ENCODE peak calls at places on chromosomes 2 and 18, in nine cellular contexts. One of them, this sample, is unnamed.
A peak's percentile ranks its signal among the peaks of the same experiment; 100 is the strongest.

GRCh38 chr2:152348388-152348787 is 13.4 kb downstream of the FMNL2 start:
- DNase-seq in immature natural killer cell: no peak
- DNase-seq in nephron progenitor cell: no peak
- DNase-seq in endothelial cell of umbilical vein: no peak
- DNase-seq in activated T-cell treated with anti-CD3 and anti-CD28 coated beads for 4 hours: no peak
- DNase-seq in Peyer's patch: no peak
- DNase-seq in HEK293T: no peak
- DNase-seq in NCI-H1417 treated with DMSO at 0.1 percent for 48 hours: no peak
- DNase-seq in stimulated activated CD8-positive, alpha-beta memory T cell treated with anti-CD3 and anti-CD28 coated beads, Interleukin-4, amount 100 ng/mL, for 1 hour: no peak
- DNase-seq in this sample: no peak

GRCh38 chr2:222708274-222708710 is 36.8 kb downstream of the MOGAT1 start:
- DNase-seq in stimulated activated CD8-positive, alpha-beta memory T cell treated with anti-CD3 and anti-CD28 coated beads, Interleukin-4, amount 100 ng/mL, for 1 hour: peak; percentile 47
- DNase-seq in activated T-cell treated with anti-CD3 and anti-CD28 coated beads for 4 hours: peak; percentile 68
- DNase-seq in endothelial cell of umbilical vein: peak; percentile 75
- DNase-seq in NCI-H1417 treated with DMSO at 0.1 percent for 48 hours: no peak
- DNase-seq in HEK293T: peak; percentile 63
- DNase-seq in nephron progenitor cell: peak; percentile 86
- DNase-seq in immature natural killer cell: peak; percentile 62
- DNase-seq in Peyer's patch: peak; percentile 90
- DNase-seq in this sample: peak; percentile 67

GRCh38 chr2:199602271-199602895 is 144.6 kb upstream of the SATB2 start:
- DNase-seq in immature natural killer cell: no peak
- DNase-seq in stimulated activated CD8-positive, alpha-beta memory T cell treated with anti-CD3 and anti-CD28 coated beads, Interleukin-4, amount 100 ng/mL, for 1 hour: no peak
- DNase-seq in NCI-H1417 treated with DMSO at 0.1 percent for 48 hours: no peak
- DNase-seq in activated T-cell treated with anti-CD3 and anti-CD28 coated beads for 4 hours: no peak
- DNase-seq in nephron progenitor cell: peak; percentile 7
- DNase-seq in HEK293T: peak; percentile 52
- DNase-seq in endothelial cell of umbilical vein: no peak
- DNase-seq in Peyer's patch: no peak
- DNase-seq in this sample: no peak

GRCh38 chr2:187358531-187358930 is 89.5 kb downstream of the CALCRL start:
- DNase-seq in NCI-H1417 treated with DMSO at 0.1 percent for 48 hours: no peak
- DNase-seq in immature natural killer cell: no peak
- DNase-seq in HEK293T: no peak
- DNase-seq in Peyer's patch: no peak
- DNase-seq in activated T-cell treated with anti-CD3 and anti-CD28 coated beads for 4 hours: no peak
- DNase-seq in endothelial cell of umbilical vein: no peak
- DNase-seq in nephron progenitor cell: no peak
- DNase-seq in stimulated activated CD8-positive, alpha-beta memory T cell treated with anti-CD3 and anti-CD28 coated beads, Interleukin-4, amount 100 ng/mL, for 1 hour: no peak
- DNase-seq in this sample: no peak

GRCh38 chr18:600107-600506 is 3.3 kb downstream of the CLUL1 start:
- DNase-seq in NCI-H1417 treated with DMSO at 0.1 percent for 48 hours: no peak
- DNase-seq in nephron progenitor cell: no peak
- DNase-seq in activated T-cell treated with anti-CD3 and anti-CD28 coated beads for 4 hours: no peak
- DNase-seq in Peyer's patch: no peak
- DNase-seq in HEK293T: peak; percentile 10
- DNase-seq in immature natural killer cell: no peak
- DNase-seq in endothelial cell of umbilical vein: peak; percentile 16
- DNase-seq in stimulated activated CD8-positive, alpha-beta memory T cell treated with anti-CD3 and anti-CD28 coated beads, Interleukin-4, amount 100 ng/mL, for 1 hour: no peak
- DNase-seq in this sample: no peak

GRCh38 chr2:128602699-128603101 is 284.0 kb upstream of the HS6ST1 start:
- DNase-seq in nephron progenitor cell: no peak
- DNase-seq in HEK293T: no peak
- DNase-seq in endothelial cell of umbilical vein: no peak
- DNase-seq in Peyer's patch: peak; percentile 41
- DNase-seq in NCI-H1417 treated with DMSO at 0.1 percent for 48 hours: no peak
- DNase-seq in activated T-cell treated with anti-CD3 and anti-CD28 coated beads for 4 hours: no peak
- DNase-seq in immature natural killer cell: no peak
- DNase-seq in stimulated activated CD8-positive, alpha-beta memory T cell treated with anti-CD3 and anti-CD28 coated beads, Interleukin-4, amount 100 ng/mL, for 1 hour: no peak
- DNase-seq in this sample: no peak

GRCh38 chr2:230931556-230932231 is 6.7 kb upstream of the GPR55 start:
- DNase-seq in immature natural killer cell: peak; percentile 59
- DNase-seq in endothelial cell of umbilical vein: no peak
- DNase-seq in stimulated activated CD8-positive, alpha-beta memory T cell treated with anti-CD3 and anti-CD28 coated beads, Interleukin-4, amount 100 ng/mL, for 1 hour: no peak
- DNase-seq in Peyer's patch: no peak
- DNase-seq in NCI-H1417 treated with DMSO at 0.1 percent for 48 hours: no peak
- DNase-seq in HEK293T: no peak
- DNase-seq in activated T-cell treated with anti-CD3 and anti-CD28 coated beads for 4 hours: no peak
- DNase-seq in nephron progenitor cell: no peak
- DNase-seq in this sample: no peak

GRCh38 chr2:43040084-43040854 is 186.1 kb downstream of the ZFP36L2 start:
- DNase-seq in stimulated activated CD8-positive, alpha-beta memory T cell treated with anti-CD3 and anti-CD28 coated beads, Interleukin-4, amount 100 ng/mL, for 1 hour: no peak
- DNase-seq in NCI-H1417 treated with DMSO at 0.1 percent for 48 hours: no peak
- DNase-seq in activated T-cell treated with anti-CD3 and anti-CD28 coated beads for 4 hours: no peak
- DNase-seq in nephron progenitor cell: no peak
- DNase-seq in immature natural killer cell: no peak
- DNase-seq in Peyer's patch: no peak
- DNase-seq in HEK293T: no peak
- DNase-seq in endothelial cell of umbilical vein: no peak
- DNase-seq in this sample: no peak

GRCh38 chr2:38263293-38263692 is 113.8 kb downstream of the ATL2 start:
- DNase-seq in activated T-cell treated with anti-CD3 and anti-CD28 coated beads for 4 hours: no peak
- DNase-seq in endothelial cell of umbilical vein: no peak
- DNase-seq in immature natural killer cell: no peak
- DNase-seq in nephron progenitor cell: no peak
- DNase-seq in stimulated activated CD8-positive, alpha-beta memory T cell treated with anti-CD3 and anti-CD28 coated beads, Interleukin-4, amount 100 ng/mL, for 1 hour: no peak
- DNase-seq in Peyer's patch: no peak
- DNase-seq in NCI-H1417 treated with DMSO at 0.1 percent for 48 hours: no peak
- DNase-seq in HEK293T: no peak
- DNase-seq in this sample: no peak

GRCh38 chr18:78875268-78875997 is 104.2 kb upstream of the SALL3 start:
- DNase-seq in HEK293T: peak; percentile 21
- DNase-seq in nephron progenitor cell: peak; percentile 41
- DNase-seq in endothelial cell of umbilical vein: no peak
- DNase-seq in NCI-H1417 treated with DMSO at 0.1 percent for 48 hours: no peak
- DNase-seq in stimulated activated CD8-positive, alpha-beta memory T cell treated with anti-CD3 and anti-CD28 coated beads, Interleukin-4, amount 100 ng/mL, for 1 hour: no peak
- DNase-seq in immature natural killer cell: peak; percentile 5
- DNase-seq in Peyer's patch: no peak
- DNase-seq in activated T-cell treated with anti-CD3 and anti-CD28 coated beads for 4 hours: no peak
- DNase-seq in this sample: peak; percentile 11

GRCh38 chr2:206989306-206989705 is 50.0 kb downstream of the CPO start:
- DNase-seq in activated T-cell treated with anti-CD3 and anti-CD28 coated beads for 4 hours: no peak
- DNase-seq in immature natural killer cell: no peak
- DNase-seq in nephron progenitor cell: peak; percentile 9
- DNase-seq in HEK293T: peak; percentile 72
- DNase-seq in endothelial cell of umbilical vein: peak; percentile 19
- DNase-seq in stimulated activated CD8-positive, alpha-beta memory T cell treated with anti-CD3 and anti-CD28 coated beads, Interleukin-4, amount 100 ng/mL, for 1 hour: no peak
- DNase-seq in NCI-H1417 treated with DMSO at 0.1 percent for 48 hours: no peak
- DNase-seq in Peyer's patch: peak; percentile 55
- DNase-seq in this sample: peak; percentile 58

GRCh38 chr2:191637182-191638078 is 40.5 kb upstream of the NABP1 start:
- DNase-seq in endothelial cell of umbilical vein: peak; percentile 66
- DNase-seq in Peyer's patch: no peak
- DNase-seq in activated T-cell treated with anti-CD3 and anti-CD28 coated beads for 4 hours: no peak
- DNase-seq in immature natural killer cell: peak; percentile 16
- DNase-seq in HEK293T: no peak
- DNase-seq in NCI-H1417 treated with DMSO at 0.1 percent for 48 hours: no peak
- DNase-seq in nephron progenitor cell: no peak
- DNase-seq in stimulated activated CD8-positive, alpha-beta memory T cell treated with anti-CD3 and anti-CD28 coated beads, Interleukin-4, amount 100 ng/mL, for 1 hour: no peak
- DNase-seq in this sample: peak; percentile 50

GRCh38 chr2:120596990-120597594 is 138.6 kb upstream of the GLI2 start:
- DNase-seq in activated T-cell treated with anti-CD3 and anti-CD28 coated beads for 4 hours: no peak
- DNase-seq in immature natural killer cell: no peak
- DNase-seq in NCI-H1417 treated with DMSO at 0.1 percent for 48 hours: no peak
- DNase-seq in nephron progenitor cell: no peak
- DNase-seq in endothelial cell of umbilical vein: peak; percentile 45
- DNase-seq in HEK293T: no peak
- DNase-seq in Peyer's patch: peak; percentile 55
- DNase-seq in stimulated activated CD8-positive, alpha-beta memory T cell treated with anti-CD3 and anti-CD28 coated beads, Interleukin-4, amount 100 ng/mL, for 1 hour: no peak
- DNase-seq in this sample: peak; percentile 89

GRCh38 chr18:26103579-26103978 is 13.2 kb upstream of the SS18 start:
- DNase-seq in endothelial cell of umbilical vein: no peak
- DNase-seq in stimulated activated CD8-positive, alpha-beta memory T cell treated with anti-CD3 and anti-CD28 coated beads, Interleukin-4, amount 100 ng/mL, for 1 hour: no peak
- DNase-seq in activated T-cell treated with anti-CD3 and anti-CD28 coated beads for 4 hours: no peak
- DNase-seq in HEK293T: peak; percentile 61
- DNase-seq in Peyer's patch: peak; percentile 51
- DNase-seq in NCI-H1417 treated with DMSO at 0.1 percent for 48 hours: no peak
- DNase-seq in nephron progenitor cell: peak; percentile 15
- DNase-seq in immature natural killer cell: no peak
- DNase-seq in this sample: no peak

GRCh38 chr2:157876066-157876770 is at the start of gene ACVR1:
- DNase-seq in nephron progenitor cell: peak; percentile 89
- DNase-seq in HEK293T: peak; percentile 87
- DNase-seq in Peyer's patch: peak; percentile 97
- DNase-seq in endothelial cell of umbilical vein: peak; percentile 95
- DNase-seq in immature natural killer cell: peak; percentile 77
- DNase-seq in stimulated activated CD8-positive, alpha-beta memory T cell treated with anti-CD3 and anti-CD28 coated beads, Interleukin-4, amount 100 ng/mL, for 1 hour: peak; percentile 53
- DNase-seq in NCI-H1417 treated with DMSO at 0.1 percent for 48 hours: no peak
- DNase-seq in activated T-cell treated with anti-CD3 and anti-CD28 coated beads for 4 hours: peak; percentile 71
- DNase-seq in this sample: peak; percentile 98

GRCh38 chr2:174704647-174705046 is 59.6 kb downstream of the CHRNA1 start:
- DNase-seq in nephron progenitor cell: no peak
- DNase-seq in Peyer's patch: no peak
- DNase-seq in endothelial cell of umbilical vein: no peak
- DNase-seq in immature natural killer cell: no peak
- DNase-seq in activated T-cell treated with anti-CD3 and anti-CD28 coated beads for 4 hours: no peak
- DNase-seq in HEK293T: no peak
- DNase-seq in stimulated activated CD8-positive, alpha-beta memory T cell treated with anti-CD3 and anti-CD28 coated beads, Interleukin-4, amount 100 ng/mL, for 1 hour: no peak
- DNase-seq in NCI-H1417 treated with DMSO at 0.1 percent for 48 hours: no peak
- DNase-seq in this sample: no peak

GRCh38 chr2:133586978-133587377 is 18.7 kb upstream of the NCKAP5 start:
- DNase-seq in NCI-H1417 treated with DMSO at 0.1 percent for 48 hours: no peak
- DNase-seq in activated T-cell treated with anti-CD3 and anti-CD28 coated beads for 4 hours: no peak
- DNase-seq in stimulated activated CD8-positive, alpha-beta memory T cell treated with anti-CD3 and anti-CD28 coated beads, Interleukin-4, amount 100 ng/mL, for 1 hour: no peak
- DNase-seq in HEK293T: no peak
- DNase-seq in Peyer's patch: no peak
- DNase-seq in endothelial cell of umbilical vein: no peak
- DNase-seq in nephron progenitor cell: no peak
- DNase-seq in immature natural killer cell: no peak
- DNase-seq in this sample: no peak

GRCh38 chr2:205471776-205472175 is 210.5 kb upstream of the NRP2 start:
- DNase-seq in nephron progenitor cell: no peak
- DNase-seq in activated T-cell treated with anti-CD3 and anti-CD28 coated beads for 4 hours: no peak
- DNase-seq in NCI-H1417 treated with DMSO at 0.1 percent for 48 hours: no peak
- DNase-seq in stimulated activated CD8-positive, alpha-beta memory T cell treated with anti-CD3 and anti-CD28 coated beads, Interleukin-4, amount 100 ng/mL, for 1 hour: no peak
- DNase-seq in immature natural killer cell: no peak
- DNase-seq in HEK293T: no peak
- DNase-seq in endothelial cell of umbilical vein: no peak
- DNase-seq in Peyer's patch: no peak
- DNase-seq in this sample: no peak

GRCh38 chr2:71303849-71304248 is 27.7 kb upstream of the ZNF638 start:
- DNase-seq in nephron progenitor cell: no peak
- DNase-seq in HEK293T: no peak
- DNase-seq in activated T-cell treated with anti-CD3 and anti-CD28 coated beads for 4 hours: no peak
- DNase-seq in NCI-H1417 treated with DMSO at 0.1 percent for 48 hours: no peak
- DNase-seq in stimulated activated CD8-positive, alpha-beta memory T cell treated with anti-CD3 and anti-CD28 coated beads, Interleukin-4, amount 100 ng/mL, for 1 hour: no peak
- DNase-seq in immature natural killer cell: no peak
- DNase-seq in Peyer's patch: no peak
- DNase-seq in endothelial cell of umbilical vein: no peak
- DNase-seq in this sample: no peak

GRCh38 chr2:128315829-128316776 is 2.6 kb downstream of the HS6ST1 start:
- DNase-seq in immature natural killer cell: no peak
- DNase-seq in endothelial cell of umbilical vein: no peak
- DNase-seq in activated T-cell treated with anti-CD3 and anti-CD28 coated beads for 4 hours: no peak
- DNase-seq in NCI-H1417 treated with DMSO at 0.1 percent for 48 hours: no peak
- DNase-seq in stimulated activated CD8-positive, alpha-beta memory T cell treated with anti-CD3 and anti-CD28 coated beads, Interleukin-4, amount 100 ng/mL, for 1 hour: no peak
- DNase-seq in nephron progenitor cell: no peak
- DNase-seq in HEK293T: no peak
- DNase-seq in Peyer's patch: peak; percentile 47
- DNase-seq in this sample: no peak

GRCh38 chr18:61869631-61870030 is 23.2 kb downstream of the RNF152 start:
- DNase-seq in NCI-H1417 treated with DMSO at 0.1 percent for 48 hours: no peak
- DNase-seq in HEK293T: no peak
- DNase-seq in endothelial cell of umbilical vein: no peak
- DNase-seq in Peyer's patch: no peak
- DNase-seq in immature natural killer cell: no peak
- DNase-seq in stimulated activated CD8-positive, alpha-beta memory T cell treated with anti-CD3 and anti-CD28 coated beads, Interleukin-4, amount 100 ng/mL, for 1 hour: no peak
- DNase-seq in activated T-cell treated with anti-CD3 and anti-CD28 coated beads for 4 hours: no peak
- DNase-seq in nephron progenitor cell: no peak
- DNase-seq in this sample: peak; percentile 14

GRCh38 chr18:13375302-13376255 is 157.0 kb downstream of the LDLRAD4 start:
- DNase-seq in HEK293T: no peak
- DNase-seq in endothelial cell of umbilical vein: peak; percentile 97
- DNase-seq in activated T-cell treated with anti-CD3 and anti-CD28 coated beads for 4 hours: peak; percentile 60
- DNase-seq in Peyer's patch: peak; percentile 83
- DNase-seq in immature natural killer cell: no peak
- DNase-seq in NCI-H1417 treated with DMSO at 0.1 percent for 48 hours: no peak
- DNase-seq in stimulated activated CD8-positive, alpha-beta memory T cell treated with anti-CD3 and anti-CD28 coated beads, Interleukin-4, amount 100 ng/mL, for 1 hour: no peak
- DNase-seq in nephron progenitor cell: no peak
- DNase-seq in this sample: peak; percentile 98

GRCh38 chr2:237864030-237864931 is 4.9 kb downstream of the RAMP1 start:
- DNase-seq in immature natural killer cell: no peak
- DNase-seq in NCI-H1417 treated with DMSO at 0.1 percent for 48 hours: no peak
- DNase-seq in stimulated activated CD8-positive, alpha-beta memory T cell treated with anti-CD3 and anti-CD28 coated beads, Interleukin-4, amount 100 ng/mL, for 1 hour: no peak
- DNase-seq in nephron progenitor cell: no peak
- DNase-seq in activated T-cell treated with anti-CD3 and anti-CD28 coated beads for 4 hours: no peak
- DNase-seq in HEK293T: no peak
- DNase-seq in Peyer's patch: peak; percentile 45
- DNase-seq in endothelial cell of umbilical vein: no peak
- DNase-seq in this sample: no peak

GRCh38 chr18:9808530-9809241 is 77.1 kb upstream of the TXNDC2 start:
- DNase-seq in nephron progenitor cell: peak; percentile 28
- DNase-seq in immature natural killer cell: no peak
- DNase-seq in Peyer's patch: no peak
- DNase-seq in HEK293T: no peak
- DNase-seq in endothelial cell of umbilical vein: peak; percentile 13
- DNase-seq in NCI-H1417 treated with DMSO at 0.1 percent for 48 hours: no peak
- DNase-seq in stimulated activated CD8-positive, alpha-beta memory T cell treated with anti-CD3 and anti-CD28 coated beads, Interleukin-4, amount 100 ng/mL, for 1 hour: no peak
- DNase-seq in activated T-cell treated with anti-CD3 and anti-CD28 coated beads for 4 hours: no peak
- DNase-seq in this sample: no peak

GRCh38 chr2:85772019-85772745 is 18.4 kb downstream of the ATOH8 start:
- DNase-seq in endothelial cell of umbilical vein: peak; percentile 100
- DNase-seq in nephron progenitor cell: peak; percentile 81
- DNase-seq in NCI-H1417 treated with DMSO at 0.1 percent for 48 hours: peak; percentile 33
- DNase-seq in immature natural killer cell: no peak
- DNase-seq in HEK293T: peak; percentile 52
- DNase-seq in Peyer's patch: peak; percentile 91
- DNase-seq in activated T-cell treated with anti-CD3 and anti-CD28 coated beads for 4 hours: no peak
- DNase-seq in stimulated activated CD8-positive, alpha-beta memory T cell treated with anti-CD3 and anti-CD28 coated beads, Interleukin-4, amount 100 ng/mL, for 1 hour: no peak
- DNase-seq in this sample: peak; percentile 98

GRCh38 chr2:32572737-32573136 is 55.1 kb upstream of the TTC27 start:
- DNase-seq in nephron progenitor cell: no peak
- DNase-seq in Peyer's patch: no peak
- DNase-seq in immature natural killer cell: peak; percentile 7
- DNase-seq in endothelial cell of umbilical vein: no peak
- DNase-seq in HEK293T: no peak
- DNase-seq in stimulated activated CD8-positive, alpha-beta memory T cell treated with anti-CD3 and anti-CD28 coated beads, Interleukin-4, amount 100 ng/mL, for 1 hour: no peak
- DNase-seq in NCI-H1417 treated with DMSO at 0.1 percent for 48 hours: no peak
- DNase-seq in activated T-cell treated with anti-CD3 and anti-CD28 coated beads for 4 hours: no peak
- DNase-seq in this sample: no peak

GRCh38 chr2:193965263-193965662 is 1691.8 kb upstream of the SLC39A10 start:
- DNase-seq in NCI-H1417 treated with DMSO at 0.1 percent for 48 hours: no peak
- DNase-seq in HEK293T: no peak
- DNase-seq in immature natural killer cell: no peak
- DNase-seq in stimulated activated CD8-positive, alpha-beta memory T cell treated with anti-CD3 and anti-CD28 coated beads, Interleukin-4, amount 100 ng/mL, for 1 hour: no peak
- DNase-seq in activated T-cell treated with anti-CD3 and anti-CD28 coated beads for 4 hours: no peak
- DNase-seq in Peyer's patch: no peak
- DNase-seq in endothelial cell of umbilical vein: no peak
- DNase-seq in nephron progenitor cell: no peak
- DNase-seq in this sample: no peak

GRCh38 chr2:177325554-177325953 is 61.0 kb upstream of the NFE2L2 start:
- DNase-seq in Peyer's patch: no peak
- DNase-seq in NCI-H1417 treated with DMSO at 0.1 percent for 48 hours: no peak
- DNase-seq in stimulated activated CD8-positive, alpha-beta memory T cell treated with anti-CD3 and anti-CD28 coated beads, Interleukin-4, amount 100 ng/mL, for 1 hour: no peak
- DNase-seq in HEK293T: no peak
- DNase-seq in nephron progenitor cell: no peak
- DNase-seq in endothelial cell of umbilical vein: no peak
- DNase-seq in immature natural killer cell: no peak
- DNase-seq in activated T-cell treated with anti-CD3 and anti-CD28 coated beads for 4 hours: no peak
- DNase-seq in this sample: no peak

GRCh38 chr2:196166876-196167275 is 4.5 kb downstream of the STK17B start:
- DNase-seq in endothelial cell of umbilical vein: peak; percentile 78
- DNase-seq in nephron progenitor cell: no peak
- DNase-seq in Peyer's patch: no peak
- DNase-seq in activated T-cell treated with anti-CD3 and anti-CD28 coated beads for 4 hours: no peak
- DNase-seq in immature natural killer cell: peak; percentile 50
- DNase-seq in NCI-H1417 treated with DMSO at 0.1 percent for 48 hours: no peak
- DNase-seq in HEK293T: no peak
- DNase-seq in stimulated activated CD8-positive, alpha-beta memory T cell treated with anti-CD3 and anti-CD28 coated beads, Interleukin-4, amount 100 ng/mL, for 1 hour: no peak
- DNase-seq in this sample: no peak

GRCh38 chr2:172087191-172087779 is 2.0 kb downstream of the DLX1 start:
- DNase-seq in stimulated activated CD8-positive, alpha-beta memory T cell treated with anti-CD3 and anti-CD28 coated beads, Interleukin-4, amount 100 ng/mL, for 1 hour: no peak
- DNase-seq in nephron progenitor cell: no peak
- DNase-seq in endothelial cell of umbilical vein: no peak
- DNase-seq in HEK293T: no peak
- DNase-seq in activated T-cell treated with anti-CD3 and anti-CD28 coated beads for 4 hours: no peak
- DNase-seq in Peyer's patch: no peak
- DNase-seq in NCI-H1417 treated with DMSO at 0.1 percent for 48 hours: no peak
- DNase-seq in immature natural killer cell: no peak
- DNase-seq in this sample: no peak

GRCh38 chr18:3458952-3459853 is 9.2 kb downstream of the TGIF1 start:
- DNase-seq in stimulated activated CD8-positive, alpha-beta memory T cell treated with anti-CD3 and anti-CD28 coated beads, Interleukin-4, amount 100 ng/mL, for 1 hour: no peak
- DNase-seq in nephron progenitor cell: no peak
- DNase-seq in endothelial cell of umbilical vein: peak; percentile 65
- DNase-seq in immature natural killer cell: peak; percentile 11
- DNase-seq in HEK293T: no peak
- DNase-seq in activated T-cell treated with anti-CD3 and anti-CD28 coated beads for 4 hours: no peak
- DNase-seq in Peyer's patch: no peak
- DNase-seq in NCI-H1417 treated with DMSO at 0.1 percent for 48 hours: no peak
- DNase-seq in this sample: no peak